ENCODE peak calls at places on chromosome 9, in five cellular contexts. D, L, T, M and N are unnamed samples.

GRCh38 chr9:9557804-9558334 is 1054.9 kb downstream of the PTPRD start:
- DNase-seq in D (no peak), L (peak; percentile 51), T (no peak), M (no peak), N (no peak)

GRCh38 chr9:120556780-120557179 is 23.2 kb downstream of the CDK5RAP2 start:
- DNase-seq in D (no peak), L (no peak), T (no peak), M (no peak), N (no peak)

GRCh38 chr9:136828474-136829140 is 13.7 kb upstream of the AJM1 start:
- DNase-seq in D (no peak), L (no peak), T (peak; percentile 41), M (no peak), N (no peak)

GRCh38 chr9:106482733-106483132 is 380.2 kb upstream of the ZNF462 start:
- DNase-seq in D (no peak), L (no peak), T (no peak), M (no peak), N (no peak)

GRCh38 chr9:132011896-132012295 is 67.8 kb downstream of the MED27 start:
- DNase-seq in D (no peak), L (no peak), T (no peak), M (no peak), N (no peak)

GRCh38 chr9:96509848-96510247 is 59.9 kb downstream of the HABP4 start:
- DNase-seq in D (no peak), L (no peak), T (no peak), M (no peak), N (no peak)

GRCh38 chr9:113544001-113544340 is 80.4 kb downstream of the RGS3 start:
- DNase-seq in D (no peak), L (no peak), T (no peak), M (no peak), N (peak; percentile 33)

GRCh38 chr9:22175972-22176545 is 167.0 kb upstream of the CDKN2B start:
- DNase-seq in D (no peak), L (no peak), T (no peak), M (no peak), N (no peak)

GRCh38 chr9:128022886-128023285 is 42.1 kb upstream of the EEIG1 start:
- DNase-seq in D (no peak), L (no peak), T (no peak), M (no peak), N (no peak)

GRCh38 chr9:76667521-76667957 is 96.7 kb upstream of the PCA3 start:
- DNase-seq in D (no peak), L (no peak), T (no peak), M (no peak), N (no peak)